ENCODE peak calls at places on chromosome 20, in ten cellular contexts. Z is RWPE1, P is cardiac fibroblast, F is A549, V is AG09319, N is progenitor cell of endocrine pancreas, M is osteocyte, G is astrocyte of the cerebellum, E is lower lobe of right lung, Y is neural crest cell. C is an unnamed sample.

GRCh38 chr20:48146303-48146702 is 361.0 kb upstream of the SULF2 start:
- DNase-seq in E (no peak), F (no peak), Y (no peak), N (no peak), Z (no peak), G (no peak), P (no peak), V (no peak), M (no peak), C (no peak)

GRCh38 chr20:10194166-10194565 is 24.5 kb upstream of the SNAP25 start:
- DNase-seq in G (no peak), F (no peak), E (no peak), P (no peak), M (no peak), N (no peak), Y (no peak), V (no peak), Z (no peak), C (no peak)

GRCh38 chr20:1334761-1335160 is 5.8 kb upstream of the SDCBP2 start:
- DNase-seq in N (no peak), Y (no peak), P (peak), F (peak), G (no peak), E (no peak), Z (no peak), M (peak), V (no peak), C (no peak)

GRCh38 chr20:46810442-46811327 is 84.0 kb upstream of the EYA2 start:
- DNase-seq in N (no peak), V (no peak), M (no peak), E (no peak), Y (no peak), G (no peak), P (no peak), F (no peak), Z (no peak), C (peak)

GRCh38 chr20:13277663-13278295 is 56.7 kb downstream of the ISM1 start:
- DNase-seq in F (no peak), Y (no peak), M (no peak), E (no peak), V (peak), Z (no peak), P (no peak), N (no peak), G (no peak), C (no peak)

GRCh38 chr20:14882157-14882556 is 544.7 kb upstream of the FLRT3 start:
- DNase-seq in E (no peak), G (no peak), M (no peak), Y (no peak), Z (no peak), P (no peak), N (no peak), F (no peak), V (no peak), C (no peak)

GRCh38 chr20:2652724-2653510 is 485 bp downstream of the NOP56 start:
- DNase-seq in V (no peak), Z (no peak), N (peak), M (no peak), F (no peak), P (no peak), G (no peak), Y (peak), E (peak), C (no peak)

GRCh38 chr20:3804254-3804751 is 8.2 kb downstream of the CDC25B start:
- DNase-seq in E (peak), G (no peak), N (no peak), Y (no peak), F (no peak), Z (no peak), P (no peak), M (no peak), V (no peak), C (no peak)

GRCh38 chr20:3334156-3334943 is 73.1 kb downstream of the DNAAF9 start:
- DNase-seq in N (no peak), M (no peak), F (no peak), G (no peak), Y (no peak), V (no peak), E (no peak), Z (no peak), P (no peak), C (no peak)

GRCh38 chr20:46027245-46027853 is 1.7 kb upstream of the SLC12A5 start:
- DNase-seq in F (peak), Z (peak), P (peak), V (peak), E (no peak), Y (peak), M (no peak), N (peak), G (peak), C (no peak)

GRCh38 chr20:24147479-24147878 is 158.9 kb upstream of the GGTLC1 start:
- DNase-seq in N (no peak), Y (no peak), F (no peak), P (no peak), V (no peak), Z (no peak), G (no peak), M (no peak), E (no peak), C (no peak)

GRCh38 chr20:63574156-63574828 is at the start of gene HELZ2:
- DNase-seq in Z (peak), F (no peak), E (peak), M (peak), N (peak), V (no peak), P (peak), G (no peak), Y (peak), C (no peak)

GRCh38 chr20:31916724-31917123 is 35.1 kb downstream of the PDRG1 start:
- DNase-seq in P (no peak), Z (no peak), N (no peak), M (no peak), F (no peak), E (no peak), Y (no peak), G (no peak), V (no peak), C (no peak)

GRCh38 chr20:11375368-11375767 is 542.3 kb upstream of the BTBD3 start:
- DNase-seq in V (no peak), F (no peak), N (no peak), E (no peak), Y (no peak), M (no peak), G (no peak), Z (no peak), P (peak), C (no peak)

GRCh38 chr20:10795286-10796026 is 121.7 kb upstream of the JAG1 start:
- DNase-seq in F (no peak), G (no peak), Z (no peak), N (peak), M (no peak), E (no peak), V (no peak), Y (no peak), P (no peak), C (no peak)

GRCh38 chr20:219290-220115 is 7.6 kb upstream of the DEFB129 start:
- DNase-seq in Z (peak), V (no peak), F (peak), G (no peak), P (peak), N (no peak), M (no peak), E (no peak), Y (no peak), C (no peak)

GRCh38 chr20:57470212-57470522 is 54.8 kb downstream of the CTCFL start:
- DNase-seq in E (no peak), N (no peak), Z (no peak), F (no peak), P (no peak), G (no peak), Y (no peak), M (no peak), V (no peak), C (no peak)

GRCh38 chr20:64100946-64101688 is 6.2 kb downstream of the NPBWR2 start:
- DNase-seq in P (no peak), Z (no peak), V (no peak), F (no peak), Y (no peak), N (no peak), E (no peak), G (no peak), M (no peak), C (no peak)

GRCh38 chr20:47204008-47204745 is 152.3 kb downstream of the ZMYND8 start:
- DNase-seq in V (no peak), F (peak), M (no peak), E (no peak), N (no peak), Y (no peak), P (no peak), G (no peak), Z (peak), C (no peak)

GRCh38 chr20:23588434-23589403 is 17.0 kb downstream of the CST9 start:
- DNase-seq in Z (no peak), F (no peak), M (no peak), G (no peak), Y (no peak), V (no peak), N (no peak), P (no peak), E (no peak), C (no peak)

GRCh38 chr20:5973172-5973571 is 22.7 kb downstream of the MCM8 start:
- DNase-seq in Y (no peak), Z (peak), G (no peak), N (no peak), E (no peak), M (no peak), V (no peak), F (peak), P (peak), C (no peak)

GRCh38 chr20:36861625-36861874 is 14.4 kb upstream of the TLDC2 start:
- DNase-seq in P (no peak), M (no peak), F (peak), Z (no peak), N (no peak), Y (no peak), E (no peak), V (no peak), G (no peak), C (no peak)

GRCh38 chr20:7879883-7880282 is 60.4 kb downstream of the HAO1 start:
- DNase-seq in G (peak), Z (no peak), E (no peak), F (peak), M (no peak), P (peak), N (no peak), Y (no peak), V (peak), C (no peak)

GRCh38 chr20:36849333-36850065 is 26.4 kb upstream of the TLDC2 start:
- DNase-seq in G (no peak), Z (no peak), F (no peak), P (no peak), V (no peak), N (no peak), Y (no peak), E (no peak), M (no peak), C (no peak)

GRCh38 chr20:47102629-47103028 is 208.0 kb downstream of the EYA2 start:
- DNase-seq in P (peak), F (no peak), Z (no peak), M (peak), Y (no peak), E (no peak), N (no peak), V (no peak), G (no peak), C (no peak)

GRCh38 chr20:35618372-35619131 is 2.9 kb downstream of the SPAG4 start:
- DNase-seq in F (no peak), V (no peak), M (no peak), Z (peak), Y (no peak), N (no peak), P (peak), E (peak), G (no peak), C (no peak)

GRCh38 chr20:25669826-25670422 is 26.7 kb downstream of the ZNF337 start:
- DNase-seq in P (peak), E (no peak), F (peak), Z (peak), N (no peak), G (no peak), M (no peak), Y (no peak), V (peak), C (no peak)
- TF ChIP-seq CTCF in P (peak), E (no peak), F (no peak), Z (no peak), N (peak), G (no peak), M (no peak), Y (peak), V (peak), C (peak)

GRCh38 chr20:17652411-17652810 is 29.6 kb downstream of the RRBP1 start:
- DNase-seq in Y (no peak), G (no peak), V (no peak), F (no peak), E (no peak), P (no peak), Z (no peak), N (no peak), M (no peak), C (no peak)

GRCh38 chr20:17653835-17654648 is 28.0 kb downstream of the RRBP1 start:
- DNase-seq in F (no peak), M (no peak), G (no peak), P (no peak), E (no peak), N (no peak), Y (no peak), V (no peak), Z (no peak), C (no peak)

GRCh38 chr20:17655286-17655651 is 26.8 kb downstream of the RRBP1 start:
- DNase-seq in P (peak), Y (no peak), M (no peak), G (no peak), F (no peak), N (no peak), Z (no peak), E (no peak), V (no peak), C (no peak)

GRCh38 chr20:17655865-17656489 is 26.1 kb downstream of the RRBP1 start:
- DNase-seq in F (no peak), G (no peak), Z (peak), V (no peak), E (no peak), M (no peak), P (no peak), N (no peak), Y (no peak), C (no peak)

DNA sequence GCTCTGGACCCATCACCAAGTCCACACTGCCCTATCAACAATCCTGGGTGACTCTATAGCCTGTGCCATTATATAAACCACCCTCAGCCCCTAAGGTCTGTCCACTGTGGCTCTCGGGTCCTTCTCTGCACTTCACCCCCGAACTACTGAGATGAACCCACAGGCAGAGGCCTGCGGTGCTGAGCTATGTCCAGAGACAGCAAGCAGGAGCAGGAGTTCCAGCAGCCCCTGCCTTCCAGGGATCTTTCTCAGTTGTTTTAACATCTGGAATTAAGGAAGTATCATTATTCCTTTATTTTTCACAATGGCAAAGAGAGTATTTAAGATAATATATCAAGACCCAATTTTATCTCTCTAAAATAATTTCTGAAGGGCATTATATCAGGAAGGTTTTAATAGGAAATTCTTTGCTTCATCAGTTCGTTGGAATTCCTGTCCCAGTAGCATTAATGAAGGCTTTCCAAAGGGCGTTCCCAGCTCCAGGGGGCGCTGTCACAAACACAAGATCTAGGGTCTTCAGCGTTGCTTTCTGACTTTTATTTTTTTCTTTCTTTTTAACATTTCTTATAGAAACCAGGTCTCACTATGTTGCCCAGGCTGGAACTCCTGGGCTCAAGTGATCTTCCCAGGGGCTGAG is 27.3 kb downstream of the RRBP1 start:
- DNase-seq in Z (peak), F (peak), N (peak), V (no peak), Y (peak), E (no peak), G (no peak), M (no peak), P (peak), C (no peak)
- TF ChIP-seq CTCF in Z (peak), F (peak), N (peak), V (peak), Y (peak), E (peak), G (peak), M (peak), P (peak), C (peak)

GRCh38 chr20:19867940-19868371 is 109.9 kb downstream of the RIN2 start:
- DNase-seq in V (no peak), N (no peak), Z (no peak), M (no peak), G (no peak), F (no peak), Y (no peak), P (no peak), E (peak), C (no peak)
- TF ChIP-seq CTCF in V (no peak), N (no peak), Z (no peak), M (no peak), G (no peak), F (no peak), Y (no peak), P (no peak), E (no peak), C (no peak)

DNA sequence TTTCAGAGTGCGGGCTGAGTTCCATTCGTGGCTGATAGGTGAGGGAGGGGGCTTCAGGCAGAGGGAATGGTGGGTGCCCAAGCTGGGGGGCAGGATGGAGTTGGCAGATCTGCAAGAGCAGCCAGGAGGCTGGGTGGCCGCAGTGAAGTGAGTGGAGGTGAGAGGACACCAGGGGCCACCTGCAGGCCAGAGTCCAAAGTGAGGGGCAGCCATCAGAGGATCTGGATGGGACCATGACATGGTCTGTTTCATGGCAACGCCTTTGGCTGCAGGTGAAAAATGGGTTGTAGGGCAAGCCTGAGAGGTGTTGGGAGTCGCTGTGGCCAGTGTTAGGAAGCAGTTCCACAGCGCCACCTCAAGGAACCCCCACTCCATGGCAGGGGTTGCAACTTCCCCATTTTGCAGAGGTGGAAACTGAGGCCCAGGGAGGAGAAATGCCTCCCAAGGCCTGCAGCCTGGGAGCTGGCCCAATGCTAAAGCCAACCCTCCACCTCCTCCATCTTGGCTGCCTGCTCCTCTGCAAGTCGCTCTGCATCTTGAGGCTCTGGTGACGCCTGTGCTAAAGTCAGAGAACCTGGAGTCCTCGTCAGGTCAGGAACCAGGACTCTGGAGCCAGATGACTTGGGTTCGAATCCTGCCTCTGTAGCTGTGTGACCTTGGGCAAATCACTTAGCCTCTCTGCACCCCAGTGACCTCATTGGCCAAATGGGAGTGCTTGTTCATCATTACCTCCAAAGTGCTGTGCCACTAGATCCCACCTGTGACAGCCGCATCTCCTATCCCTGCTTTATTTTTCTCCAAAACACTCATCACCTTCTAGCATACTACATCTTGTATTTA is 153.8 kb downstream of the CEBPB start:
- DNase-seq in Y (no peak), V (no peak), E (no peak), Z (no peak), F (peak), M (no peak), G (no peak), N (no peak), P (no peak), C (no peak)
- TF ChIP-seq CTCF in Y (no peak), V (no peak), E (peak), Z (no peak), F (peak), M (peak), G (peak), N (peak), P (peak), C (peak)